ENCODE peak calls at places on chromosome 21, in nine cellular contexts. One of them, this sample, is unnamed.

GRCh38 chr21:14523234-14523633 is 22.9 kb downstream of the SAMSN1 start:
- DNase-seq in ovary: no peak
- DNase-seq in A549: no peak
- DNase-seq in BE2C: no peak
- DNase-seq in AG09309: no peak
- DNase-seq in heart left ventricle: no peak
- DNase-seq in cardiac fibroblast: no peak
- DNase-seq in GM12865: peak
- DNase-seq in brain microvascular endothelial cell: no peak
- DNase-seq in this sample: no peak

GRCh38 chr21:46431884-46432488 is 26.7 kb upstream of the DIP2A start:
- DNase-seq in GM12865: no peak
- DNase-seq in ovary: peak
- DNase-seq in heart left ventricle: peak
- DNase-seq in brain microvascular endothelial cell: no peak
- DNase-seq in A549: no peak
- DNase-seq in cardiac fibroblast: no peak
- DNase-seq in BE2C: no peak
- DNase-seq in AG09309: no peak
- DNase-seq in this sample: no peak

GRCh38 chr21:15667010-15667409 is 62.8 kb upstream of the USP25 start:
- DNase-seq in GM12865: no peak
- DNase-seq in AG09309: peak
- DNase-seq in cardiac fibroblast: peak
- DNase-seq in heart left ventricle: no peak
- DNase-seq in A549: peak
- DNase-seq in ovary: no peak
- DNase-seq in BE2C: no peak
- DNase-seq in brain microvascular endothelial cell: no peak
- DNase-seq in this sample: no peak

GRCh38 chr21:16891821-16892220 is 621.0 kb upstream of the CXADR start:
- DNase-seq in ovary: no peak
- DNase-seq in BE2C: no peak
- DNase-seq in brain microvascular endothelial cell: peak
- DNase-seq in cardiac fibroblast: peak
- DNase-seq in GM12865: no peak
- DNase-seq in heart left ventricle: no peak
- DNase-seq in AG09309: peak
- DNase-seq in A549: peak
- DNase-seq in this sample: no peak

GRCh38 chr21:41045534-41046268 is 122.3 kb upstream of the BACE2 start:
- DNase-seq in cardiac fibroblast: no peak
- DNase-seq in heart left ventricle: no peak
- DNase-seq in BE2C: no peak
- DNase-seq in ovary: no peak
- DNase-seq in GM12865: peak
- DNase-seq in AG09309: no peak
- DNase-seq in A549: peak
- DNase-seq in brain microvascular endothelial cell: no peak
- DNase-seq in this sample: no peak

GRCh38 chr21:15552914-15553491 is 176.8 kb upstream of the USP25 start:
- DNase-seq in BE2C: no peak
- DNase-seq in ovary: no peak
- DNase-seq in A549: peak
- DNase-seq in GM12865: no peak
- DNase-seq in brain microvascular endothelial cell: no peak
- DNase-seq in heart left ventricle: no peak
- DNase-seq in cardiac fibroblast: peak
- DNase-seq in AG09309: no peak
- DNase-seq in this sample: no peak

GRCh38 chr21:41168391-41169257 is 664 bp downstream of the BACE2 start:
- DNase-seq in heart left ventricle: peak
- DNase-seq in brain microvascular endothelial cell: peak
- DNase-seq in ovary: peak
- DNase-seq in BE2C: no peak
- DNase-seq in GM12865: peak
- DNase-seq in AG09309: no peak
- DNase-seq in cardiac fibroblast: peak
- DNase-seq in A549: peak
- DNase-seq in this sample: peak

GRCh38 chr21:15638856-15639549 is 90.8 kb upstream of the USP25 start:
- DNase-seq in GM12865: no peak
- DNase-seq in heart left ventricle: no peak
- DNase-seq in BE2C: no peak
- DNase-seq in AG09309: no peak
- DNase-seq in cardiac fibroblast: peak
- DNase-seq in ovary: peak
- DNase-seq in brain microvascular endothelial cell: no peak
- DNase-seq in A549: no peak
- DNase-seq in this sample: no peak

GRCh38 chr21:27213328-27213727 is 246.4 kb upstream of the ADAMTS5 start:
- DNase-seq in BE2C: no peak
- DNase-seq in brain microvascular endothelial cell: peak
- DNase-seq in heart left ventricle: no peak
- DNase-seq in cardiac fibroblast: peak
- DNase-seq in GM12865: no peak
- DNase-seq in ovary: no peak
- DNase-seq in AG09309: no peak
- DNase-seq in A549: no peak
- DNase-seq in this sample: no peak

GRCh38 chr21:41419921-41420862 is 5.8 kb upstream of the MX1 start:
- DNase-seq in cardiac fibroblast: peak
- DNase-seq in BE2C: peak
- DNase-seq in brain microvascular endothelial cell: peak
- DNase-seq in ovary: peak
- DNase-seq in AG09309: peak
- DNase-seq in GM12865: peak
- DNase-seq in heart left ventricle: peak
- DNase-seq in A549: peak
- DNase-seq in this sample: peak

GRCh38 chr21:41758550-41758949 is 8.3 kb downstream of the RIPK4 start:
- DNase-seq in BE2C: no peak
- DNase-seq in AG09309: no peak
- DNase-seq in heart left ventricle: no peak
- DNase-seq in A549: peak
- DNase-seq in cardiac fibroblast: no peak
- DNase-seq in ovary: no peak
- DNase-seq in brain microvascular endothelial cell: no peak
- DNase-seq in GM12865: no peak
- DNase-seq in this sample: no peak

GRCh38 chr21:35026153-35026499 is 23.0 kb downstream of the RUNX1 start:
- DNase-seq in AG09309: no peak
- DNase-seq in cardiac fibroblast: no peak
- DNase-seq in A549: no peak
- DNase-seq in GM12865: no peak
- DNase-seq in BE2C: no peak
- DNase-seq in heart left ventricle: no peak
- DNase-seq in ovary: no peak
- DNase-seq in brain microvascular endothelial cell: no peak
- DNase-seq in this sample: no peak

GRCh38 chr21:35024475-35024874 is 24.6 kb downstream of the RUNX1 start:
- DNase-seq in brain microvascular endothelial cell: no peak
- DNase-seq in BE2C: no peak
- DNase-seq in A549: no peak
- DNase-seq in cardiac fibroblast: no peak
- DNase-seq in heart left ventricle: no peak
- DNase-seq in ovary: no peak
- DNase-seq in AG09309: no peak
- DNase-seq in GM12865: no peak
- DNase-seq in this sample: no peak

GRCh38 chr21:35024071-35024420 is 25.1 kb downstream of the RUNX1 start:
- DNase-seq in cardiac fibroblast: no peak
- DNase-seq in A549: peak
- DNase-seq in brain microvascular endothelial cell: no peak
- DNase-seq in BE2C: no peak
- DNase-seq in GM12865: no peak
- DNase-seq in heart left ventricle: no peak
- DNase-seq in AG09309: no peak
- DNase-seq in ovary: no peak
- DNase-seq in this sample: no peak

GRCh38 chr21:35026617-35027557 is 22.2 kb downstream of the RUNX1 start:
- DNase-seq in cardiac fibroblast: peak
- DNase-seq in BE2C: no peak
- DNase-seq in AG09309: no peak
- DNase-seq in A549: peak
- DNase-seq in brain microvascular endothelial cell: peak
- DNase-seq in GM12865: peak
- DNase-seq in heart left ventricle: peak
- DNase-seq in ovary: peak
- DNase-seq in this sample: peak

GRCh38 chr21:35025206-35026152 is 23.6 kb downstream of the RUNX1 start:
- DNase-seq in GM12865: no peak
- DNase-seq in AG09309: no peak
- DNase-seq in brain microvascular endothelial cell: no peak
- DNase-seq in BE2C: no peak
- DNase-seq in cardiac fibroblast: no peak
- DNase-seq in ovary: no peak
- DNase-seq in heart left ventricle: no peak
- DNase-seq in A549: no peak
- DNase-seq in this sample: no peak
- H3K4me3 ChIP-seq in GM12865: no peak
- H3K4me3 ChIP-seq in AG09309: no peak
- H3K4me3 ChIP-seq in brain microvascular endothelial cell: no peak
- H3K4me3 ChIP-seq in BE2C: no peak
- H3K4me3 ChIP-seq in cardiac fibroblast: no peak
- H3K4me3 ChIP-seq in ovary: no peak
- H3K4me3 ChIP-seq in heart left ventricle: no peak
- H3K4me3 ChIP-seq in A549: no peak
- H3K4me3 ChIP-seq in this sample: no peak

GRCh38 chr21:39348355-39349210 is at the start of gene HMGN1:
- DNase-seq in heart left ventricle: peak
- DNase-seq in cardiac fibroblast: peak
- DNase-seq in BE2C: peak
- DNase-seq in ovary: peak
- DNase-seq in AG09309: no peak
- DNase-seq in GM12865: peak
- DNase-seq in A549: peak
- DNase-seq in brain microvascular endothelial cell: peak
- DNase-seq in this sample: peak
- TF ChIP-seq CTCF in heart left ventricle: no peak
- TF ChIP-seq CTCF in cardiac fibroblast: no peak
- TF ChIP-seq CTCF in BE2C: no peak
- TF ChIP-seq CTCF in ovary: no peak
- TF ChIP-seq CTCF in AG09309: no peak
- TF ChIP-seq CTCF in GM12865: no peak
- TF ChIP-seq CTCF in A549: no peak
- TF ChIP-seq CTCF in brain microvascular endothelial cell: no peak
- TF ChIP-seq CTCF in this sample: no peak

GRCh38 chr21:44263221-44263671 is 1.5 kb upstream of the DNMT3L start:
- DNase-seq in cardiac fibroblast: no peak
- DNase-seq in heart left ventricle: peak
- DNase-seq in brain microvascular endothelial cell: no peak
- DNase-seq in BE2C: no peak
- DNase-seq in A549: no peak
- DNase-seq in ovary: peak
- DNase-seq in AG09309: no peak
- DNase-seq in GM12865: no peak
- DNase-seq in this sample: no peak

GRCh38 chr21:44265734-44266270 is 4.1 kb upstream of the DNMT3L start:
- DNase-seq in heart left ventricle: peak
- DNase-seq in AG09309: no peak
- DNase-seq in brain microvascular endothelial cell: no peak
- DNase-seq in A549: no peak
- DNase-seq in cardiac fibroblast: no peak
- DNase-seq in BE2C: no peak
- DNase-seq in ovary: no peak
- DNase-seq in GM12865: no peak
- DNase-seq in this sample: no peak

GRCh38 chr21:44262338-44263048 is 796 bp upstream of the DNMT3L start:
- DNase-seq in ovary: no peak
- DNase-seq in heart left ventricle: peak
- DNase-seq in cardiac fibroblast: no peak
- DNase-seq in AG09309: no peak
- DNase-seq in A549: no peak
- DNase-seq in brain microvascular endothelial cell: no peak
- DNase-seq in GM12865: no peak
- DNase-seq in BE2C: no peak
- DNase-seq in this sample: no peak

GRCh38 chr21:44261675-44262295 is at the start of gene DNMT3L:
- DNase-seq in A549: no peak
- DNase-seq in brain microvascular endothelial cell: no peak
- DNase-seq in BE2C: no peak
- DNase-seq in ovary: no peak
- DNase-seq in AG09309: no peak
- DNase-seq in heart left ventricle: peak
- DNase-seq in GM12865: no peak
- DNase-seq in cardiac fibroblast: no peak
- DNase-seq in this sample: no peak

GRCh38 chr21:44263768-44264167 is 2.1 kb upstream of the DNMT3L start:
- DNase-seq in cardiac fibroblast: no peak
- DNase-seq in brain microvascular endothelial cell: no peak
- DNase-seq in A549: no peak
- DNase-seq in AG09309: no peak
- DNase-seq in GM12865: no peak
- DNase-seq in ovary: no peak
- DNase-seq in heart left ventricle: peak
- DNase-seq in BE2C: no peak
- DNase-seq in this sample: no peak
- H3K4me3 ChIP-seq in cardiac fibroblast: no peak
- H3K4me3 ChIP-seq in brain microvascular endothelial cell: no peak
- H3K4me3 ChIP-seq in A549: no peak
- H3K4me3 ChIP-seq in AG09309: no peak
- H3K4me3 ChIP-seq in GM12865: no peak
- H3K4me3 ChIP-seq in ovary: no peak
- H3K4me3 ChIP-seq in heart left ventricle: no peak
- H3K4me3 ChIP-seq in BE2C: no peak
- H3K4me3 ChIP-seq in this sample: no peak

DNA sequence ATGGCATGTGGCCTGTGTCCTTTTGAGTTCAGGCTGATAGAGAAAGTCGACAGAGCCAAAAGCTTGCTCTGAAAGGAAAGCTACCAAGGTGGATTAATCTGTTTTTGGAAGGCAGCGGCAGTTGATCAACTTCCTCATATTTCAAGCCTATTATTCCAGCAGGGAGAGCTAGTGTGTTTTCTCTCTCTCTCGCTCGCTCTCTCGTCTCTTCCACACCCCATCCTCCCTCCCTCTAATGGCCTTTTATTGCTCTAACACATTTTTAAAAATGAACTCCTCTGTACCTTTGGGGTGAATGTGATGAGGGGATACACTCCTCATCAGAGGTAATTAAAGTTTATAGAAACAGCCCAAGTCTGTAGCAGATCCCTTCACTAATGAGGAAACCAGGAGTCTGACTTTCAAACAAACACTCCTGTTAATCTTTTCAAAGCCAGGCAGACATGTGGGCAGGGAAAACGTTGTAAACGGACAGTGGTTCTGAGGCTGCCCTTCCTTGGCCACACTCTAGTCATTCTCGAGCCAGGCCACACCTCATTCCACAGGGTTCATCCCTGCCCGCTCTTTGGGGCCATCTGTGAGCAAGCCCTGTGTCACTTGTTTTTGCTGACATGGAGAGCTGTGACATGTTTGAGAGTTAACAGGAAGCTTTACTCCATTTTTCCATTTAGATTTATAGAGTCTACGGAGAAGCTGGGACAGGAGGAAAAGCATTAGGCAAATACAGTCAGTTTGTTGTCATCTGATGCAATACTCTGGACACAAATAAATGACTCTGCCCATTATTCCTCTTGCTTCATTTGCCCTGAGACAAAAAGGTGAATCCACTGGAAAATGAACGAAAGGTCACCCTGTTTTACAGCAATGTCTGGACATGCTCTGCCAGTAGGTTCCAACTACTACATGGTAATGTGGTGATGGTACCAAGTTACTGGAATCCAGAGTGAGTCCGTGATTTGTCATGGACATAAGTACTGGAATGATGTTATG is 126.7 kb downstream of the CLIC6 start:
- DNase-seq in A549: peak
- DNase-seq in BE2C: no peak
- DNase-seq in GM12865: no peak
- DNase-seq in heart left ventricle: no peak
- DNase-seq in brain microvascular endothelial cell: no peak
- DNase-seq in ovary: no peak
- DNase-seq in AG09309: peak
- DNase-seq in cardiac fibroblast: peak
- DNase-seq in this sample: no peak
- TF ChIP-seq CTCF in A549: peak
- TF ChIP-seq CTCF in BE2C: no peak
- TF ChIP-seq CTCF in GM12865: no peak
- TF ChIP-seq CTCF in heart left ventricle: no peak
- TF ChIP-seq CTCF in brain microvascular endothelial cell: peak
- TF ChIP-seq CTCF in ovary: no peak
- TF ChIP-seq CTCF in AG09309: peak
- TF ChIP-seq CTCF in cardiac fibroblast: peak
- TF ChIP-seq CTCF in this sample: no peak

This sample was measured in GM06990.